ENCODE peak calls at places on chromosomes 5 and 9, in five cellular contexts. One of them, this sample, is unnamed.

GRCh38 chr5:149455889-149456409 is 76.9 kb upstream of the IL17B start:
- DNase-seq in H9: no peak
- DNase-seq in mesenchymal stem cell: peak
- DNase-seq in neuronal stem cell: no peak
- DNase-seq in trophoblast cell: peak
- DNase-seq in this sample: peak

GRCh38 chr5:61327761-61328753 is 4.0 kb upstream of the ZSWIM6 start:
- DNase-seq in H9: no peak
- DNase-seq in mesenchymal stem cell: peak
- DNase-seq in neuronal stem cell: no peak
- DNase-seq in trophoblast cell: no peak
- DNase-seq in this sample: peak

GRCh38 chr9:3746296-3747275 is 220.8 kb upstream of the RFX3 start:
- DNase-seq in H9: no peak
- DNase-seq in mesenchymal stem cell: peak
- DNase-seq in neuronal stem cell: no peak
- DNase-seq in trophoblast cell: peak
- DNase-seq in this sample: peak

GRCh38 chr5:980941-981340 is 27.7 kb upstream of the NKD2 start:
- DNase-seq in H9: no peak
- DNase-seq in mesenchymal stem cell: no peak
- DNase-seq in neuronal stem cell: no peak
- DNase-seq in trophoblast cell: no peak
- DNase-seq in this sample: no peak

GRCh38 chr9:78213696-78214095 is 22.2 kb upstream of the CEP78 start:
- DNase-seq in H9: no peak
- DNase-seq in mesenchymal stem cell: peak
- DNase-seq in neuronal stem cell: no peak
- DNase-seq in trophoblast cell: no peak
- DNase-seq in this sample: no peak

GRCh38 chr9:966936-967335 is 9.5 kb upstream of the DMRT3 start:
- DNase-seq in H9: no peak
- DNase-seq in mesenchymal stem cell: no peak
- DNase-seq in neuronal stem cell: no peak
- DNase-seq in trophoblast cell: no peak
- DNase-seq in this sample: no peak

GRCh38 chr9:88464851-88465250 is 70.1 kb upstream of the NXNL2 start:
- DNase-seq in H9: no peak
- DNase-seq in mesenchymal stem cell: peak
- DNase-seq in neuronal stem cell: no peak
- DNase-seq in trophoblast cell: no peak
- DNase-seq in this sample: peak

GRCh38 chr9:126957687-126958053 is 43.1 kb downstream of the RALGPS1 start:
- DNase-seq in H9: no peak
- DNase-seq in mesenchymal stem cell: peak
- DNase-seq in neuronal stem cell: no peak
- DNase-seq in trophoblast cell: no peak
- DNase-seq in this sample: peak

GRCh38 chr5:157563373-157564148 is 12.0 kb downstream of the ADAM19 start:
- DNase-seq in H9: no peak
- DNase-seq in mesenchymal stem cell: peak
- DNase-seq in neuronal stem cell: no peak
- DNase-seq in trophoblast cell: no peak
- DNase-seq in this sample: peak

GRCh38 chr5:157085930-157086329 is 22.9 kb downstream of the HAVCR2 start:
- DNase-seq in H9: no peak
- DNase-seq in mesenchymal stem cell: no peak
- DNase-seq in neuronal stem cell: no peak
- DNase-seq in trophoblast cell: no peak
- DNase-seq in this sample: no peak

DNA sequence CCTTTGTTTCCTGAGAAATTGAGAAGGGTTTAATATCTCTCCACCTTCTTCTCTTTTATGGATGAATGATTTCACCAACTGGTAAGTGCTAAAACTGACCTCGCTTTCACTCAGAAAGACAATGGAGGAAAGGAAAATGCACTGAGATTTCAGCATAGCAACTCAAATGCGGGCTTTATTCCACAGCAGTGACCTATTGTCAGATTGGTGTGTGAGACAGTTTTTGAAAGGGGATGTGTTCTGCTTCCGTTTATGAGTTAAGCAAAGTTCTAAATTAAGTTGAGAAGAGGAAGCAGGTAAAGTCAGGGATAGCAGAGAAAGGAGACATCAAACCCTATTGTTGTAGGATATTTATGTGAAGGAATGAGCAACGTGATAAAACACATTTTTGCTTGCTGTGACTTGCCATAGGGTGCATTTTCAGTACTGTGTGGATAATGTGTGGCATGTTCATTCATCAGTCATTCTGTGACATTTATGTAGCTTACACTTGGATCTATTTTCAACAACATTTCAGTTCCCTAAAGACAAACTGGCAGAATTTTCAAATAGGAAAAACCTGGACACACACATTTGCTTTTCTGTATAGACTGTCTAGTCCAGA is 127.5 kb downstream of the TMC1 start:
- DNase-seq in H9: no peak
- DNase-seq in mesenchymal stem cell: no peak
- DNase-seq in neuronal stem cell: no peak
- DNase-seq in trophoblast cell: peak
- DNase-seq in this sample: no peak
- H4K91ac ChIP-seq in H9: no peak
- H4K91ac ChIP-seq in mesenchymal stem cell: no peak
- H4K91ac ChIP-seq in neuronal stem cell: no peak
- H4K91ac ChIP-seq in trophoblast cell: no peak
- H4K91ac ChIP-seq in this sample: no peak

GRCh38 chr5:55636177-55636576 is 75.9 kb downstream of the SLC38A9 start:
- DNase-seq in H9: no peak
- DNase-seq in mesenchymal stem cell: peak
- DNase-seq in neuronal stem cell: no peak
- DNase-seq in trophoblast cell: no peak
- DNase-seq in this sample: no peak
- H2BK120ac ChIP-seq in H9: no peak
- H2BK120ac ChIP-seq in mesenchymal stem cell: no peak
- H2BK120ac ChIP-seq in neuronal stem cell: no peak
- H2BK120ac ChIP-seq in trophoblast cell: no peak
- H2BK120ac ChIP-seq in this sample: no peak

GRCh38 chr5:36242534-36243144 is 914 bp upstream of the NADK2 start:
- DNase-seq in H9: no peak
- DNase-seq in mesenchymal stem cell: no peak
- DNase-seq in neuronal stem cell: no peak
- DNase-seq in trophoblast cell: no peak
- DNase-seq in this sample: no peak
- H4K91ac ChIP-seq in H9: no peak
- H4K91ac ChIP-seq in mesenchymal stem cell: peak
- H4K91ac ChIP-seq in neuronal stem cell: no peak
- H4K91ac ChIP-seq in trophoblast cell: peak
- H4K91ac ChIP-seq in this sample: peak

DNA sequence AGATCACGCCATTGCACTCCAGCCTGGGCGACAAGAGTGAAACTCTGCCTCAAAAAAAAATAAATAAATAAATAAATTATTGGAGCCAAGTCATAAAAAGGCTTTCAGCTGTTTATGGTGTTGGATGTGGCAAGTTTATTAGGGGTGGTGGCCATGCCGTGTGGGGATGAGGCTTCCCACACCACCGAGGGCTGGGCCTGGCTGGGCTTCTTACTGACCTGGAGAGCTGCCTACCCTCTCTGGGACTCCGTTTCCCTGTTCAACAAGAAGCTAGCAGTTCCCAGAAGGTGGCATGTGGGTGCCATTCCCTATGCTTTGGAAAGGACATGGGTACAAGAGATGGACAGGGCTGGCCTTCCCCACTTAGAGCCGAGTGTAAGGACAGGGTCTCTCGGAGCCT is 22.6 kb downstream of the GPRIN1 start:
- DNase-seq in H9: no peak
- DNase-seq in mesenchymal stem cell: no peak
- DNase-seq in neuronal stem cell: no peak
- DNase-seq in trophoblast cell: no peak
- DNase-seq in this sample: no peak
- H2BK120ac ChIP-seq in H9: no peak
- H2BK120ac ChIP-seq in mesenchymal stem cell: no peak
- H2BK120ac ChIP-seq in neuronal stem cell: no peak
- H2BK120ac ChIP-seq in trophoblast cell: no peak
- H2BK120ac ChIP-seq in this sample: no peak

DNA sequence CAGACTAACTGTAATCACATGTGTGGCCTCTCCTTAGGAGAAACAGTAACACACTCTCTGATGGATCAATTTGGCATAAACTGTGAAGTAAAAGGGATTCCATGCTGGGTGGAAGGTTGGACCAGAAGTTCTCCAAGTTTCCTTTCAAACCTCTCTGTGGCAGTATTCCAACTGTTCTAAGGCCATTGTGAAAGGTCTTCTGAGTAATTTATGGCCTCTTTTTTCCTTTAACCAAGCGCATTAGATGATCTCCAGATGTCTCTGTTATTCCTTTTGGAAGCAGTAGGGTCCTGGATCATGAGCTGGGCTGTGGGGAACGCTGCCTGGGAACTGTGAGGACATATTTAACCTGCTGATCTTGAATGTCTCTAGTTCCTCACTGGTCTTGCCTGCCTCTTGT is 80.6 kb upstream of the IL6ST start:
- DNase-seq in H9: no peak
- DNase-seq in mesenchymal stem cell: peak
- DNase-seq in neuronal stem cell: no peak
- DNase-seq in trophoblast cell: no peak
- DNase-seq in this sample: peak
- H4K91ac ChIP-seq in H9: no peak
- H4K91ac ChIP-seq in mesenchymal stem cell: no peak
- H4K91ac ChIP-seq in neuronal stem cell: no peak
- H4K91ac ChIP-seq in trophoblast cell: no peak
- H4K91ac ChIP-seq in this sample: no peak

GRCh38 chr5:131916481-131916880 is 29.0 kb downstream of the MEIKIN start:
- DNase-seq in H9: no peak
- DNase-seq in mesenchymal stem cell: no peak
- DNase-seq in neuronal stem cell: no peak
- DNase-seq in trophoblast cell: no peak
- DNase-seq in this sample: no peak
- H2BK120ac ChIP-seq in H9: no peak
- H2BK120ac ChIP-seq in mesenchymal stem cell: no peak
- H2BK120ac ChIP-seq in neuronal stem cell: no peak
- H2BK120ac ChIP-seq in trophoblast cell: no peak
- H2BK120ac ChIP-seq in this sample: no peak

DNA sequence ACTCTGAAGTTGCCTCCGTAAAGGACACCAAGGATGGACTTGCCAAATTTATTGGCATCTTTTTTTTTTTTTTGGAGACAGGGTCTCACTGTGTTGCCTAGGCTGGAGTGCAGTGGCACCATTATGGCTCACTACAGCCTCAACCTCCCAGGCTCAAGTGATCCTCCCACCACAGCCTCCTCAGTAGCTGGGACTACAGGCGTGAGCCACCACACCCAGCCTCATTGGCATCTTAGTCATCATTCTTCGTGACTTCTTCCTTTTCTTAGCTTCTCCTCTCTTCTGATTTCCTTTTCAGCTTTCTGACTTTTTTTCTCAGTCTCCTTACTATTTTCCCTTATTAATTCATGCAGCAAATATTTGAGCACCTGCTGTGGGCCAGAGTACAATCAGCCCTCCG is 6.1 kb downstream of the MAML1 start:
- DNase-seq in H9: no peak
- DNase-seq in mesenchymal stem cell: no peak
- DNase-seq in neuronal stem cell: no peak
- DNase-seq in trophoblast cell: no peak
- DNase-seq in this sample: no peak
- H4K91ac ChIP-seq in H9: no peak
- H4K91ac ChIP-seq in mesenchymal stem cell: no peak
- H4K91ac ChIP-seq in neuronal stem cell: no peak
- H4K91ac ChIP-seq in trophoblast cell: no peak
- H4K91ac ChIP-seq in this sample: no peak

DNA sequence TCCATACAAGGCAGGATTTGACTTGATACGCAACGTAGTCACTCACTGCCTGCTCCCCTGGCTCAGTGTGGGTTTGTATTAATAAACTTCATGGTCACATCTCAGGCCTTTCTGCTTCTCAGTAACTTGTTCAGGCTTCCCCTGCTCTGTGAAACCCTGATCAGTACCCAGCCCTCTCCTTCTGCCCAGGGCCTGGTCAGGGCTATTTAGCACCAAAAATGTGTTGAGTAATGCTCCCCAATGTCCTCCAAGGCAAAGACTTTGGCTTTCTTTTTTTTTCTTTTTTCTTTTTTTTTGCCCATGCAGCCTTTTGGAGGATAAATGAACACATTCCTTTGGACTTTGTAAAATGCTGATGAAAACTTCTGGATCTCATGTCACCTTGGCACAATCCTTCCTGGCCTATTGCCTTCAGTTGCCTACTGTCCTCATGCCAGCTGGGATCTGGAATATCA is 399.2 kb upstream of the KLF4 start:
- DNase-seq in H9: no peak
- DNase-seq in mesenchymal stem cell: no peak
- DNase-seq in neuronal stem cell: no peak
- DNase-seq in trophoblast cell: no peak
- DNase-seq in this sample: no peak
- H2BK120ac ChIP-seq in H9: no peak
- H2BK120ac ChIP-seq in mesenchymal stem cell: no peak
- H2BK120ac ChIP-seq in neuronal stem cell: no peak
- H2BK120ac ChIP-seq in trophoblast cell: no peak
- H2BK120ac ChIP-seq in this sample: no peak

DNA sequence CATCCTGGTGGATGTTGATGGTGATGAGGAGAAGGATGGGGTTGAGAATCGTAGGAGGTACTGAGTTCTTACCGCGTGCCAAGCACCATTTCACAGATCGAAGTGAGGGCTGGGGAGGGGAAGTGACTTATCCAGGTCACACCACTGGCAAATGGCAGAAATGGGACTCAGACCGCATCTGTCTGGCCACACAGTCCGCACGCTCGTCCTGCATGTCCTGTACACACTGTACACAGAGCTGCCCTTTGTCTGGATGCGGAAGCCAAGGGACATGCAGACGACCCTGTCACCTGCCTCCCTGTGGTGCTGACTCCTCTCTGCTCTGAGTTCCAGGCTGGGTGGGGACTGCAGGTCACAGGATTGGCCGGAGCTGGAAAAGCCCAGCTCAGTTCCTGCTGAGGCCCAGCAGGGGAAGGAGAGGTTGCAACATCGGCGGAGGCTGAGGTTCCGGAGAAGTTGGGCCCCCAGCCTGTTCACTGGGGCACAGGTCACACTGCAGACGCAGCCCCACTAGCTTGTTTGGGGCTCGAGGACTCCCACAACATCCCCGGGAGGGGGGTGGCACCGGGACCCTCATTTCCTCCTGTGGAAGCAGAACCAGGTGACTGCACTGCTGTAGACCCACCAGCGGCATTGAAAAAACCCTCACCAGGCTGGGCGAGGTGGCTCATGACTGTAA is 165.8 kb upstream of the IER5L start:
- DNase-seq in H9: no peak
- DNase-seq in mesenchymal stem cell: peak
- DNase-seq in neuronal stem cell: no peak
- DNase-seq in trophoblast cell: peak
- DNase-seq in this sample: no peak
- H4K91ac ChIP-seq in H9: no peak
- H4K91ac ChIP-seq in mesenchymal stem cell: peak
- H4K91ac ChIP-seq in neuronal stem cell: no peak
- H4K91ac ChIP-seq in trophoblast cell: peak
- H4K91ac ChIP-seq in this sample: no peak

This sample was measured in IMR-90.